ENCODE peak calls at places on chromosomes 5 and 9, in eight cellular contexts. G, K, U, M, I, F, S and X are unnamed samples.

GRCh38 chr5:118791986-118792734 is 196.2 kb downstream of the DTWD2 start:
- DNase-seq in M (peak; percentile 18), S (peak; percentile 50), F (peak; percentile 79), I (no peak), K (no peak), U (peak; percentile 76), G (no peak), X (no peak)

GRCh38 chr5:89277791-89278190 is 394.8 kb upstream of the MEF2C start:
- DNase-seq in I (no peak), G (no peak), M (no peak), U (no peak), S (no peak), K (no peak), F (no peak), X (no peak)

GRCh38 chr5:108459661-108460170 is 77.8 kb upstream of the FBXL17 start:
- DNase-seq in K (no peak), F (no peak), G (no peak), M (no peak), I (no peak), U (no peak), S (no peak), X (no peak)

GRCh38 chr5:116488334-116488733 is 86.3 kb downstream of the SEMA6A start:
- DNase-seq in U (no peak), K (no peak), S (no peak), F (no peak), M (no peak), G (no peak), I (no peak), X (no peak)

GRCh38 chr9:17063535-17064135 is 71.2 kb upstream of the CNTLN start:
- DNase-seq in S (peak; percentile 23), I (no peak), F (peak; percentile 36), U (peak; percentile 68), K (no peak), G (no peak), M (no peak), X (no peak)

GRCh38 chr5:33690736-33691135 is 201.1 kb downstream of the ADAMTS12 start:
- DNase-seq in M (no peak), I (no peak), K (no peak), S (peak; percentile 67), U (no peak), F (peak; percentile 90), G (no peak), X (no peak)

GRCh38 chr5:1180096-1180495 is 21.3 kb upstream of the SLC6A19 start:
- DNase-seq in S (no peak), F (no peak), U (no peak), G (no peak), K (no peak), M (no peak), I (no peak), X (no peak)

GRCh38 chr5:115847290-115847689 is 5.6 kb downstream of the AP3S1 start:
- DNase-seq in G (no peak), I (no peak), F (no peak), S (no peak), U (no peak), M (no peak), K (no peak), X (no peak)

GRCh38 chr5:138459311-138459710 is 6.0 kb upstream of the EGR1 start:
- DNase-seq in M (peak; percentile 78), F (no peak), K (no peak), G (no peak), U (no peak), I (no peak), S (no peak), X (peak; percentile 55)

GRCh38 chr9:90774682-90775081 is 26.9 kb upstream of the SYK start:
- DNase-seq in K (no peak), I (no peak), M (no peak), F (no peak), S (no peak), G (no peak), U (no peak), X (no peak)

GRCh38 chr5:116944171-116944570 is 369.5 kb upstream of the SEMA6A start:
- DNase-seq in U (no peak), G (no peak), I (no peak), K (no peak), S (no peak), F (peak; percentile 6), M (no peak), X (no peak)

GRCh38 chr9:117437283-117437682 is 22.4 kb upstream of the ASTN2 start:
- DNase-seq in F (no peak), M (no peak), G (no peak), K (no peak), I (no peak), U (no peak), S (no peak), X (no peak)

GRCh38 chr5:157308826-157309465 is 43.0 kb downstream of the CYFIP2 start:
- DNase-seq in G (no peak), M (peak; percentile 37), I (no peak), U (no peak), F (peak; percentile 47), S (no peak), K (no peak), X (no peak)
- H3K27ac ChIP-seq in G (no peak overlapping the region), M (peak overlapping the region; percentile 27), I (no peak overlapping the region), U (no peak overlapping the region), F (no peak overlapping the region), S (no peak overlapping the region), K (no peak overlapping the region), X (peak overlapping the region; percentile 33)

GRCh38 chr5:82031220-82032119 is 59.6 kb downstream of the ATG10 start:
- DNase-seq in G (no peak), M (no peak), F (no peak), S (no peak), I (no peak), K (no peak), U (no peak), X (no peak)
- H3K27ac ChIP-seq in G (no peak overlapping the region), M (no peak overlapping the region), F (no peak overlapping the region), S (no peak overlapping the region), I (no peak overlapping the region), K (no peak overlapping the region), U (peak overlapping the region; percentile 31), X (no peak overlapping the region)

GRCh38 chr5:59466271-59466670 is 427.3 kb downstream of the PDE4D start:
- DNase-seq in K (no peak), G (no peak), M (no peak), U (peak; percentile 47), I (no peak), S (no peak), F (no peak), X (no peak)
- H3K27ac ChIP-seq in K (no peak overlapping the region), G (no peak overlapping the region), M (no peak overlapping the region), U (peak overlapping the region; percentile 68), I (no peak overlapping the region), S (no peak overlapping the region), F (no peak overlapping the region), X (no peak overlapping the region)

GRCh38 chr5:142869883-142870282 is 99.7 kb downstream of the ARHGAP26 start:
- DNase-seq in I (no peak), U (no peak), F (no peak), S (no peak), K (no peak), G (no peak), M (no peak), X (no peak)

GRCh38 chr5:142871880-142872200 is 101.7 kb downstream of the ARHGAP26 start:
- DNase-seq in K (no peak), U (no peak), M (no peak), F (peak; percentile 33), S (no peak), G (peak; percentile 30), I (no peak), X (no peak)

GRCh38 chr5:142871056-142871879 is 101.1 kb downstream of the ARHGAP26 start:
- DNase-seq in U (no peak), M (no peak), G (no peak), K (no peak), I (no peak), F (no peak), S (no peak), X (no peak)

GRCh38 chr5:142872217-142872616 is 102.0 kb downstream of the ARHGAP26 start:
- DNase-seq in I (no peak), F (no peak), G (no peak), M (no peak), K (no peak), U (no peak), S (no peak), X (no peak)

GRCh38 chr5:142870552-142870951 is 100.4 kb downstream of the ARHGAP26 start:
- DNase-seq in S (no peak), I (no peak), G (no peak), K (no peak), U (no peak), F (no peak), M (no peak), X (no peak)
- H3K27ac ChIP-seq in S (no peak overlapping the region), I (no peak overlapping the region), G (no peak overlapping the region), K (no peak overlapping the region), U (no peak overlapping the region), F (no peak overlapping the region), M (no peak overlapping the region), X (no peak overlapping the region)

DNA sequence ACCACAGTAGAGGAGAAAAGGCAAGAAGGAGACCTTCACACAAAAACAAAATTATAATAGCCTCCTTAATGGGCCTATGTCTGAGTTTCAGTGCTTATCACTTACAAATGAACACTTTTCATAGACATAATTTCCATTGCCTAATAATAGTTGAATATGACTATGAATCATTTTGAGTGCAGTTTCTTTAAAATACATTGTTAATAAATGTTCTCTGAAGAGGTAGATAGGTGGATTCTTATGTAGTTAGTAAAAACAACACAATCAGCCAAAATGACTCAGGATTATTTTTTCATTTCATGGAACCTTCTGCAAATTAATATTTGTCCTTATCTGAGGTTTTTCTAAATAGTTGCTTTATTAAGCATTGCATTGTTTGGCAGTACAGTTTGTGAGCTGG is 45.6 kb downstream of the DAPK1 start:
- DNase-seq in K (no peak), S (no peak), F (no peak), G (no peak), U (no peak), I (no peak), M (no peak), X (no peak)
- H3K27ac ChIP-seq in K (no peak overlapping the region), S (no peak overlapping the region), F (no peak overlapping the region), G (no peak overlapping the region), U (no peak overlapping the region), I (no peak overlapping the region), M (no peak overlapping the region), X (no peak overlapping the region)